ENCODE peak calls at places on chromosomes 1 and 21, in eight cellular contexts. One of them, this sample, is unnamed.

GRCh38 chr1:20893931-20894330 is 106.8 kb upstream of the HP1BP3 start:
- DNase-seq in psoas muscle: no peak
- DNase-seq in activated naive CD4-positive, alpha-beta T cell: no peak
- DNase-seq in cardiac fibroblast: peak; percentile 42
- DNase-seq in hypothalamus: no peak
- DNase-seq in NCI-H2107: no peak
- DNase-seq in anterior cingulate cortex: no peak
- DNase-seq in AG09309: no peak
- DNase-seq in this sample: no peak

GRCh38 chr1:199725002-199725401 is 302.5 kb upstream of the NR5A2 start:
- DNase-seq in psoas muscle: no peak
- DNase-seq in activated naive CD4-positive, alpha-beta T cell: no peak
- DNase-seq in cardiac fibroblast: no peak
- DNase-seq in hypothalamus: no peak
- DNase-seq in NCI-H2107: no peak
- DNase-seq in anterior cingulate cortex: no peak
- DNase-seq in AG09309: no peak
- DNase-seq in this sample: no peak

GRCh38 chr1:20151906-20152598 is 12.9 kb downstream of the PLA2G2F start:
- DNase-seq in psoas muscle: peak; percentile 93
- DNase-seq in activated naive CD4-positive, alpha-beta T cell: peak; percentile 59
- DNase-seq in cardiac fibroblast: peak; percentile 78
- DNase-seq in hypothalamus: peak; percentile 71
- DNase-seq in NCI-H2107: peak; percentile 55
- DNase-seq in anterior cingulate cortex: peak; percentile 71
- DNase-seq in AG09309: peak; percentile 4
- DNase-seq in this sample: peak; percentile 22

GRCh38 chr1:225873281-225873850 is 8.8 kb downstream of the TMEM63A start:
- DNase-seq in psoas muscle: no peak
- DNase-seq in activated naive CD4-positive, alpha-beta T cell: no peak
- DNase-seq in cardiac fibroblast: no peak
- DNase-seq in hypothalamus: no peak
- DNase-seq in NCI-H2107: no peak
- DNase-seq in anterior cingulate cortex: no peak
- DNase-seq in AG09309: no peak
- DNase-seq in this sample: no peak

GRCh38 chr1:193322218-193322617 is 135.8 kb upstream of the B3GALT2 start:
- DNase-seq in psoas muscle: no peak
- DNase-seq in activated naive CD4-positive, alpha-beta T cell: no peak
- DNase-seq in cardiac fibroblast: peak; percentile 90
- DNase-seq in hypothalamus: no peak
- DNase-seq in NCI-H2107: no peak
- DNase-seq in anterior cingulate cortex: no peak
- DNase-seq in AG09309: no peak
- DNase-seq in this sample: no peak

GRCh38 chr1:84855947-84856660 is 36.9 kb downstream of the LPAR3 start:
- DNase-seq in psoas muscle: no peak
- DNase-seq in activated naive CD4-positive, alpha-beta T cell: no peak
- DNase-seq in cardiac fibroblast: no peak
- DNase-seq in hypothalamus: no peak
- DNase-seq in NCI-H2107: no peak
- DNase-seq in anterior cingulate cortex: no peak
- DNase-seq in AG09309: no peak
- DNase-seq in this sample: no peak

GRCh38 chr1:121483961-121484424 is 299.2 kb downstream of the SRGAP2C start:
- DNase-seq in psoas muscle: no peak
- DNase-seq in activated naive CD4-positive, alpha-beta T cell: no peak
- DNase-seq in cardiac fibroblast: peak; percentile 81
- DNase-seq in hypothalamus: no peak
- DNase-seq in NCI-H2107: no peak
- DNase-seq in anterior cingulate cortex: no peak
- DNase-seq in AG09309: peak; percentile 90
- DNase-seq in this sample: no peak

GRCh38 chr1:110196917-110197782 is 13.0 kb upstream of the KCNC4 start:
- DNase-seq in psoas muscle: no peak
- DNase-seq in activated naive CD4-positive, alpha-beta T cell: no peak
- DNase-seq in cardiac fibroblast: peak; percentile 51
- DNase-seq in hypothalamus: no peak
- DNase-seq in NCI-H2107: peak; percentile 36
- DNase-seq in anterior cingulate cortex: no peak
- DNase-seq in AG09309: no peak
- DNase-seq in this sample: no peak

GRCh38 chr21:43345746-43346409 is 81.1 kb downstream of the SIK1 start:
- DNase-seq in psoas muscle: no peak
- DNase-seq in activated naive CD4-positive, alpha-beta T cell: no peak
- DNase-seq in cardiac fibroblast: peak; percentile 93
- DNase-seq in hypothalamus: no peak
- DNase-seq in NCI-H2107: no peak
- DNase-seq in anterior cingulate cortex: no peak
- DNase-seq in AG09309: no peak
- DNase-seq in this sample: no peak

GRCh38 chr21:14841511-14842472 is 223.0 kb downstream of the NRIP1 start:
- DNase-seq in psoas muscle: peak; percentile 48
- DNase-seq in activated naive CD4-positive, alpha-beta T cell: no peak
- DNase-seq in cardiac fibroblast: no peak
- DNase-seq in hypothalamus: no peak
- DNase-seq in NCI-H2107: no peak
- DNase-seq in anterior cingulate cortex: no peak
- DNase-seq in AG09309: no peak
- DNase-seq in this sample: no peak

GRCh38 chr1:35851175-35851869 is 31.7 kb upstream of the AGO1 start:
- DNase-seq in psoas muscle: no peak
- DNase-seq in activated naive CD4-positive, alpha-beta T cell: no peak
- DNase-seq in cardiac fibroblast: no peak
- DNase-seq in hypothalamus: no peak
- DNase-seq in NCI-H2107: no peak
- DNase-seq in anterior cingulate cortex: no peak
- DNase-seq in AG09309: peak; percentile 37
- DNase-seq in this sample: no peak

GRCh38 chr1:43340559-43340958 is 2.9 kb downstream of the MPL start:
- DNase-seq in psoas muscle: no peak
- DNase-seq in activated naive CD4-positive, alpha-beta T cell: no peak
- DNase-seq in cardiac fibroblast: no peak
- DNase-seq in hypothalamus: no peak
- DNase-seq in NCI-H2107: no peak
- DNase-seq in anterior cingulate cortex: no peak
- DNase-seq in AG09309: no peak
- DNase-seq in this sample: no peak

GRCh38 chr1:86100401-86100800 is 56.2 kb downstream of the COL24A1 start:
- DNase-seq in psoas muscle: no peak
- DNase-seq in activated naive CD4-positive, alpha-beta T cell: no peak
- DNase-seq in cardiac fibroblast: no peak
- DNase-seq in hypothalamus: no peak
- DNase-seq in NCI-H2107: no peak
- DNase-seq in anterior cingulate cortex: no peak
- DNase-seq in AG09309: no peak
- DNase-seq in this sample: no peak

GRCh38 chr1:28509705-28510349 is 4.0 kb downstream of the RCC1 start:
- DNase-seq in psoas muscle: no peak
- DNase-seq in activated naive CD4-positive, alpha-beta T cell: peak; percentile 30
- DNase-seq in cardiac fibroblast: peak; percentile 57
- DNase-seq in hypothalamus: no peak
- DNase-seq in NCI-H2107: no peak
- DNase-seq in anterior cingulate cortex: no peak
- DNase-seq in AG09309: no peak
- DNase-seq in this sample: no peak

GRCh38 chr1:181149326-181150000 is 61.0 kb downstream of the IER5 start:
- DNase-seq in psoas muscle: no peak
- DNase-seq in activated naive CD4-positive, alpha-beta T cell: no peak
- DNase-seq in cardiac fibroblast: no peak
- DNase-seq in hypothalamus: no peak
- DNase-seq in NCI-H2107: peak; percentile 53
- DNase-seq in anterior cingulate cortex: no peak
- DNase-seq in AG09309: no peak
- DNase-seq in this sample: no peak

GRCh38 chr1:26378088-26378878 is 5.7 kb upstream of the ZNF683 start:
- DNase-seq in psoas muscle: no peak
- DNase-seq in activated naive CD4-positive, alpha-beta T cell: peak; percentile 18
- DNase-seq in cardiac fibroblast: peak; percentile 91
- DNase-seq in hypothalamus: no peak
- DNase-seq in NCI-H2107: no peak
- DNase-seq in anterior cingulate cortex: no peak
- DNase-seq in AG09309: peak; percentile 88
- DNase-seq in this sample: no peak

GRCh38 chr1:191034126-191034525 is 556.5 kb upstream of the BRINP3 start:
- DNase-seq in psoas muscle: no peak
- DNase-seq in activated naive CD4-positive, alpha-beta T cell: no peak
- DNase-seq in cardiac fibroblast: no peak
- DNase-seq in hypothalamus: no peak
- DNase-seq in NCI-H2107: no peak
- DNase-seq in anterior cingulate cortex: no peak
- DNase-seq in AG09309: no peak
- DNase-seq in this sample: no peak

GRCh38 chr1:195828322-195828721 is 779.9 kb downstream of the KCNT2 start:
- DNase-seq in psoas muscle: no peak
- DNase-seq in activated naive CD4-positive, alpha-beta T cell: no peak
- DNase-seq in cardiac fibroblast: no peak
- DNase-seq in hypothalamus: no peak
- DNase-seq in NCI-H2107: no peak
- DNase-seq in anterior cingulate cortex: no peak
- DNase-seq in AG09309: no peak
- DNase-seq in this sample: no peak

GRCh38 chr1:160863422-160864131 is 890 bp upstream of the CD244 start:
- DNase-seq in psoas muscle: no peak
- DNase-seq in activated naive CD4-positive, alpha-beta T cell: no peak
- DNase-seq in cardiac fibroblast: no peak
- DNase-seq in hypothalamus: no peak
- DNase-seq in NCI-H2107: no peak
- DNase-seq in anterior cingulate cortex: no peak
- DNase-seq in AG09309: no peak
- DNase-seq in this sample: no peak

GRCh38 chr1:67888707-67889106 is 55.4 kb upstream of the GNG12 start:
- DNase-seq in psoas muscle: no peak
- DNase-seq in activated naive CD4-positive, alpha-beta T cell: no peak
- DNase-seq in cardiac fibroblast: peak; percentile 29
- DNase-seq in hypothalamus: no peak
- DNase-seq in NCI-H2107: no peak
- DNase-seq in anterior cingulate cortex: no peak
- DNase-seq in AG09309: no peak
- DNase-seq in this sample: no peak

GRCh38 chr1:108533351-108534083 is 26.4 kb upstream of the EEIG2 start:
- DNase-seq in psoas muscle: no peak
- DNase-seq in activated naive CD4-positive, alpha-beta T cell: no peak
- DNase-seq in cardiac fibroblast: no peak
- DNase-seq in hypothalamus: no peak
- DNase-seq in NCI-H2107: no peak
- DNase-seq in anterior cingulate cortex: no peak
- DNase-seq in AG09309: no peak
- DNase-seq in this sample: no peak

GRCh38 chr1:31476891-31477846 is 64.2 kb downstream of the SERINC2 start:
- DNase-seq in psoas muscle: no peak
- DNase-seq in activated naive CD4-positive, alpha-beta T cell: no peak
- DNase-seq in cardiac fibroblast: no peak
- DNase-seq in hypothalamus: no peak
- DNase-seq in NCI-H2107: peak; percentile 63
- DNase-seq in anterior cingulate cortex: no peak
- DNase-seq in AG09309: no peak
- DNase-seq in this sample: no peak

GRCh38 chr1:11530731-11531311 is 51.9 kb downstream of the DISP3 start:
- DNase-seq in psoas muscle: no peak
- DNase-seq in activated naive CD4-positive, alpha-beta T cell: no peak
- DNase-seq in cardiac fibroblast: no peak
- DNase-seq in hypothalamus: no peak
- DNase-seq in NCI-H2107: no peak
- DNase-seq in anterior cingulate cortex: no peak
- DNase-seq in AG09309: no peak
- DNase-seq in this sample: no peak

GRCh38 chr1:199809311-199809710 is 218.2 kb upstream of the NR5A2 start:
- DNase-seq in psoas muscle: no peak
- DNase-seq in activated naive CD4-positive, alpha-beta T cell: no peak
- DNase-seq in cardiac fibroblast: peak; percentile 17
- DNase-seq in hypothalamus: no peak
- DNase-seq in NCI-H2107: no peak
- DNase-seq in anterior cingulate cortex: no peak
- DNase-seq in AG09309: no peak
- DNase-seq in this sample: no peak

GRCh38 chr1:53376742-53377437 is 49.0 kb upstream of the LRP8 start:
- DNase-seq in psoas muscle: peak; percentile 48
- DNase-seq in activated naive CD4-positive, alpha-beta T cell: no peak
- DNase-seq in cardiac fibroblast: no peak
- DNase-seq in hypothalamus: no peak
- DNase-seq in NCI-H2107: peak; percentile 52
- DNase-seq in anterior cingulate cortex: no peak
- DNase-seq in AG09309: no peak
- DNase-seq in this sample: no peak

GRCh38 chr1:16392740-16393139 is 25.7 kb downstream of the SZRD1 start:
- DNase-seq in psoas muscle: no peak
- DNase-seq in activated naive CD4-positive, alpha-beta T cell: no peak
- DNase-seq in cardiac fibroblast: no peak
- DNase-seq in hypothalamus: no peak
- DNase-seq in NCI-H2107: no peak
- DNase-seq in anterior cingulate cortex: no peak
- DNase-seq in AG09309: no peak
- DNase-seq in this sample: no peak

GRCh38 chr1:17869826-17870225 is 114.7 kb downstream of the ACTL8 start:
- DNase-seq in psoas muscle: no peak
- DNase-seq in activated naive CD4-positive, alpha-beta T cell: no peak
- DNase-seq in cardiac fibroblast: peak; percentile 69
- DNase-seq in hypothalamus: no peak
- DNase-seq in NCI-H2107: no peak
- DNase-seq in anterior cingulate cortex: no peak
- DNase-seq in AG09309: no peak
- DNase-seq in this sample: no peak